ENCODE peak calls at places on chromosome 19, in six cellular contexts. H, U, E, F, T and L are unnamed samples.

GRCh38 chr19:16019691-16020448 is 56.4 kb upstream of the TPM4 start:
- DNase-seq in E (no peak), U (no peak), F (no peak), T (no peak), H (no peak), L (no peak)

GRCh38 chr19:752652-753517 is 2.0 kb downstream of the MISP start:
- DNase-seq in H (peak), T (peak), F (peak), U (peak), E (peak), L (peak)

GRCh38 chr19:6677924-6678689 is 8.1 kb upstream of the TNFSF14 start:
- DNase-seq in T (no peak), E (no peak), H (no peak), F (peak), U (no peak), L (no peak)

GRCh38 chr19:3333662-3334061 is 32.7 kb upstream of the NFIC start:
- DNase-seq in U (no peak), E (no peak), H (no peak), F (no peak), T (no peak), L (no peak)

GRCh38 chr19:43784981-43785808 is 4.4 kb upstream of the KCNN4 start:
- DNase-seq in T (peak), F (peak), H (peak), U (peak), E (peak), L (peak)

GRCh38 chr19:7272856-7273578 is 21.2 kb downstream of the INSR start:
- DNase-seq in E (peak), T (no peak), U (no peak), H (no peak), F (no peak), L (peak)

GRCh38 chr19:35303357-35303915 is 11.5 kb downstream of the MAG start:
- DNase-seq in H (no peak), T (no peak), F (no peak), U (no peak), E (no peak), L (no peak)

GRCh38 chr19:47495478-47496372 is 11.7 kb upstream of the KPTN start:
- DNase-seq in F (no peak), H (no peak), E (no peak), T (no peak), U (no peak), L (no peak)

GRCh38 chr19:374183-374885 is 29.7 kb upstream of the MIER2 start:
- DNase-seq in U (peak), H (no peak), T (no peak), F (peak), E (no peak), L (no peak)

GRCh38 chr19:46606681-46607440 is 5.7 kb downstream of the CALM3 start:
- DNase-seq in F (no peak), T (no peak), E (no peak), H (no peak), U (no peak), L (no peak)

GRCh38 chr19:19463348-19464117 is 51.8 kb downstream of the TSSK6 start:
- DNase-seq in H (no peak), T (peak), U (no peak), F (no peak), E (peak), L (peak)

GRCh38 chr19:10262771-10263170 is 8.1 kb upstream of the ICAM1 start:
- DNase-seq in E (no peak), U (peak), F (no peak), H (no peak), T (no peak), L (no peak)

GRCh38 chr19:21566073-21566472 is 60.7 kb downstream of the ZNF429 start:
- DNase-seq in E (no peak), H (peak), T (no peak), U (no peak), F (no peak), L (peak)

GRCh38 chr19:3132971-3133792 is 2.7 kb upstream of the GNA15 start:
- DNase-seq in H (no peak), T (peak), U (no peak), F (no peak), E (no peak), L (peak)

GRCh38 chr19:35135389-35135909 is 590 bp upstream of the LGI4 start:
- DNase-seq in F (no peak), T (peak), U (peak), H (peak), E (peak), L (peak)

GRCh38 chr19:46828484-46828883 is 22.2 kb downstream of the AP2S1 start:
- DNase-seq in H (peak), E (peak), T (no peak), U (peak), F (no peak), L (no peak)

GRCh38 chr19:17097593-17098126 is 22.1 kb downstream of the MYO9B start:
- DNase-seq in U (peak), E (peak), T (peak), F (no peak), H (no peak), L (peak)

GRCh38 chr19:53868091-53868891 is 608 bp downstream of the MYADM start:
- DNase-seq in H (peak), E (peak), F (peak), T (peak), U (peak), L (peak)

GRCh38 chr19:33403221-33403972 is 29.9 kb downstream of the CEBPG start:
- DNase-seq in E (no peak), U (no peak), T (no peak), F (no peak), H (no peak), L (no peak)

GRCh38 chr19:47723573-47723923 is 10.3 kb downstream of the EHD2 start:
- DNase-seq in H (peak), E (peak), F (peak), U (peak), T (peak), L (peak)

GRCh38 chr19:14530005-14530348 is 583 bp downstream of the TECR start:
- DNase-seq in U (no peak), H (peak), E (no peak), T (no peak), F (no peak), L (no peak)

GRCh38 chr19:48480476-48481190 is 11.5 kb downstream of the CYTH2 start:
- DNase-seq in H (no peak), T (no peak), F (no peak), E (peak), U (no peak), L (no peak)

GRCh38 chr19:4007836-4008539 is 452 bp downstream of the PIAS4 start:
- DNase-seq in U (no peak), F (no peak), T (peak), E (peak), H (no peak), L (no peak)

GRCh38 chr19:10000171-10000826 is 10.0 kb downstream of the COL5A3 start:
- DNase-seq in H (peak), E (peak), T (peak), U (peak), F (peak), L (peak)

GRCh38 chr19:18254546-18255500 is 19.4 kb downstream of the IQCN start:
- DNase-seq in E (no peak), F (no peak), H (no peak), T (no peak), U (peak), L (no peak)

GRCh38 chr19:10230155-10230903 is 802 bp downstream of the S1PR2 start:
- DNase-seq in E (peak), U (no peak), H (peak), F (no peak), T (peak), L (no peak)

GRCh38 chr19:38725469-38726283 is 18.6 kb downstream of the CAPN12 start:
- DNase-seq in T (no peak), H (no peak), U (no peak), E (no peak), F (no peak), L (no peak)

GRCh38 chr19:54282706-54283105 is 1.8 kb upstream of the LILRB2 start:
- DNase-seq in F (no peak), H (no peak), E (no peak), T (no peak), U (no peak), L (no peak)

GRCh38 chr19:47094557-47095517 is 18.7 kb downstream of the ZC3H4 start:
- DNase-seq in F (no peak), U (no peak), T (no peak), H (no peak), E (no peak), L (no peak)

GRCh38 chr19:39843919-39844793 is 2.0 kb downstream of the FBL start:
- DNase-seq in E (peak), U (peak), F (peak), H (peak), T (peak), L (peak)

GRCh38 chr19:16376649-16377048 is 52.0 kb downstream of the KLF2 start:
- DNase-seq in T (no peak), E (no peak), U (peak), F (no peak), H (no peak), L (no peak)

GRCh38 chr19:4441994-4442845 is 15.4 kb downstream of the UBXN6 start:
- DNase-seq in T (no peak), E (no peak), H (no peak), F (no peak), U (no peak), L (no peak)

GRCh38 chr19:8654591-8655339 is 24.3 kb downstream of the NFILZ start:
- DNase-seq in U (peak), F (peak), H (peak), T (peak), E (peak), L (peak)

GRCh38 chr19:29098863-29099481 is 114.0 kb downstream of the UQCRFS1 start:
- DNase-seq in T (peak), F (peak), U (peak), E (peak), H (peak), L (peak)

GRCh38 chr19:38841787-38842438 is 7.9 kb downstream of the HNRNPL start:
- DNase-seq in E (no peak), F (no peak), H (no peak), T (no peak), U (no peak), L (no peak)

GRCh38 chr19:38726761-38727301 is 17.4 kb downstream of the CAPN12 start:
- DNase-seq in T (no peak), F (no peak), U (no peak), H (no peak), E (no peak), L (no peak)

GRCh38 chr19:45253396-45254027 is 2.4 kb downstream of the MARK4 start:
- DNase-seq in T (peak), H (peak), F (peak), U (no peak), E (peak), L (peak)